ENCODE peak calls at places on chromosome 9, in five cellular contexts. X is hepatocyte, Q is GM23248, J is HCT116, E is GM23338. Z is an unnamed sample.

GRCh38 chr9:94478755-94479730 is 75.8 kb upstream of the PCAT7 start:
- DNase-seq in E (no peak), J (no peak), X (no peak), Q (no peak), Z (no peak)

GRCh38 chr9:110936252-110936651 is 102.0 kb downstream of the LPAR1 start:
- DNase-seq in J (no peak), X (no peak), Q (peak; percentile 32), E (no peak), Z (no peak)

GRCh38 chr9:89284076-89284475 is 26.9 kb upstream of the CKS2 start:
- DNase-seq in X (no peak), J (no peak), E (no peak), Q (no peak), Z (no peak)

GRCh38 chr9:83219154-83219923 is 156.4 kb upstream of the RASEF start:
- DNase-seq in J (peak; percentile 47), X (peak; percentile 91), E (peak; percentile 96), Q (peak; percentile 91), Z (peak; percentile 59)

GRCh38 chr9:120387257-120387999 is 192.5 kb downstream of the CDK5RAP2 start:
- DNase-seq in Q (no peak), E (no peak), X (no peak), J (no peak), Z (no peak)

GRCh38 chr9:134384811-134385479 is 58.7 kb downstream of the RXRA start:
- DNase-seq in J (no peak), E (no peak), X (no peak), Q (peak; percentile 53), Z (peak; percentile 56)

GRCh38 chr9:101999441-101999840 is 261.0 kb upstream of the GRIN3A start:
- DNase-seq in X (no peak), J (no peak), Q (no peak), E (no peak), Z (no peak)

GRCh38 chr9:80790764-80791163 is 898.6 kb downstream of the TLE1 start:
- DNase-seq in Q (no peak), X (no peak), J (no peak), E (no peak), Z (no peak)

GRCh38 chr9:14868772-14869583 is 41.2 kb downstream of the FREM1 start:
- DNase-seq in Q (no peak), X (no peak), J (no peak), E (no peak), Z (no peak)

GRCh38 chr9:79660615-79661014 is 88.8 kb downstream of the TLE4 start:
- DNase-seq in Q (no peak), J (no peak), E (peak; percentile 17), X (no peak), Z (no peak)

GRCh38 chr9:134709512-134710270 is 68.1 kb downstream of the COL5A1 start:
- DNase-seq in Q (peak; percentile 87), J (no peak), X (peak; percentile 73), E (no peak), Z (no peak)

GRCh38 chr9:89919171-89919681 is 314.4 kb downstream of the GADD45G start:
- DNase-seq in X (peak; percentile 61), J (peak; percentile 15), E (peak; percentile 82), Q (no peak), Z (no peak)

GRCh38 chr9:114307323-114308250 is 15.3 kb upstream of the ORM1 start:
- DNase-seq in Q (peak; percentile 79), E (no peak), J (no peak), X (no peak), Z (no peak)

GRCh38 chr9:133715866-133716563 is 22.1 kb downstream of the SARDH start:
- DNase-seq in X (peak; percentile 59), E (peak; percentile 71), J (no peak), Q (no peak), Z (no peak)

GRCh38 chr9:114289106-114289505 is 33.8 kb upstream of the ORM1 start:
- DNase-seq in Q (no peak), E (no peak), X (no peak), J (no peak), Z (no peak)

GRCh38 chr9:12723409-12724028 is 30.3 kb downstream of the TYRP1 start:
- DNase-seq in J (peak; percentile 23), X (no peak), Q (peak; percentile 57), E (peak; percentile 10), Z (peak; percentile 50)

GRCh38 chr9:120914953-120915352 is 11.6 kb downstream of the TRAF1 start:
- DNase-seq in E (no peak), Q (peak; percentile 52), X (no peak), J (no peak), Z (peak; percentile 80)

GRCh38 chr9:124208571-124208970 is 49.2 kb upstream of the NEK6 start:
- DNase-seq in E (no peak), J (no peak), X (no peak), Q (no peak), Z (no peak)

GRCh38 chr9:99605016-99605743 is 216.5 kb upstream of the NR4A3 start:
- DNase-seq in X (no peak), J (no peak), Q (no peak), E (peak; percentile 40), Z (no peak)

GRCh38 chr9:133094842-133095393 is 26.1 kb downstream of the RALGDS start:
- DNase-seq in X (no peak), E (no peak), J (no peak), Q (no peak), Z (no peak)

GRCh38 chr9:78015242-78015641 is 16.4 kb downstream of the GNAQ start:
- DNase-seq in Q (no peak), X (no peak), E (no peak), J (no peak), Z (no peak)

GRCh38 chr9:99040911-99041582 is 63.9 kb upstream of the TGFBR1 start:
- DNase-seq in E (peak; percentile 8), J (no peak), X (peak; percentile 45), Q (peak; percentile 91), Z (peak; percentile 60)

GRCh38 chr9:125532412-125532811 is 174.6 kb downstream of the MAPKAP1 start:
- DNase-seq in E (no peak), X (no peak), Q (no peak), J (no peak), Z (peak; percentile 27)

GRCh38 chr9:93133641-93134017 is 422 bp downstream of the NINJ1 start:
- DNase-seq in X (peak; percentile 94), J (no peak), E (peak; percentile 65), Q (peak; percentile 96), Z (peak; percentile 42)

GRCh38 chr9:129459550-129460322 is 161.2 kb downstream of the C9orf50 start:
- DNase-seq in X (no peak), E (no peak), J (no peak), Q (peak; percentile 35), Z (no peak)

GRCh38 chr9:83245979-83246659 is 183.2 kb upstream of the RASEF start:
- DNase-seq in Q (no peak), J (no peak), E (no peak), X (no peak), Z (no peak)

GRCh38 chr9:116689117-116689516 is 2.0 kb downstream of the TRIM32 start:
- DNase-seq in X (no peak), Q (no peak), J (no peak), E (no peak), Z (no peak)

GRCh38 chr9:32738501-32739172 is 44.7 kb upstream of the TMEM215 start:
- DNase-seq in X (no peak), E (no peak), J (peak; percentile 46), Q (peak; percentile 21), Z (peak; percentile 47)

GRCh38 chr9:95796029-95796428 is 79.5 kb upstream of the ERCC6L2 start:
- DNase-seq in J (no peak), X (no peak), Q (no peak), E (no peak), Z (no peak)

GRCh38 chr9:21589344-21590056 is 107.4 kb upstream of the IFNE start:
- DNase-seq in Q (no peak), J (peak; percentile 60), X (no peak), E (no peak), Z (no peak)

GRCh38 chr9:21590058-21590996 is 108.2 kb upstream of the IFNE start:
- DNase-seq in Q (peak; percentile 50), E (no peak), J (no peak), X (no peak), Z (peak; percentile 21)

GRCh38 chr9:21597284-21597683 is 115.2 kb upstream of the IFNE start:
- DNase-seq in J (no peak), E (no peak), X (no peak), Q (no peak), Z (no peak)

GRCh38 chr9:21591221-21592062 is 109.3 kb upstream of the IFNE start:
- DNase-seq in X (peak; percentile 85), J (peak; percentile 94), E (peak; percentile 53), Q (peak; percentile 99), Z (peak; percentile 90)

DNA sequence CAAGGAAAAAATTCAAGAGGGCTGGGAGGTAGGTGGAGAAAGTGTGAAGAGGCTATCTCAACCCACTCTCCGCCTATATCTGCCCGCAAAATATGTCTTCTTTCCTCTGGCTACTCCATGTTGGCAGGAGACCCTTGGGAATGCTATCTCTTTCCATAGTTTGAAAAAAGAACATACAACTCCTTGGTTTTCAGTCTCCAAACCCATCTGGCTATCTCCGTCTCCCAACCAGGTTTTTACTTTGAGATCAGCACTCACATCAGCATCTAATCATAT is 109.9 kb upstream of the IFNE start:
- DNase-seq in Q (no peak), E (no peak), X (no peak), J (no peak), Z (no peak)
- H3K27ac ChIP-seq in Q (peak overlapping the region; percentile 92), E (no peak overlapping the region), X (peak overlapping the region; percentile 59), J (peak overlapping the region; percentile 99), Z (peak overlapping the region; percentile 92)

DNA sequence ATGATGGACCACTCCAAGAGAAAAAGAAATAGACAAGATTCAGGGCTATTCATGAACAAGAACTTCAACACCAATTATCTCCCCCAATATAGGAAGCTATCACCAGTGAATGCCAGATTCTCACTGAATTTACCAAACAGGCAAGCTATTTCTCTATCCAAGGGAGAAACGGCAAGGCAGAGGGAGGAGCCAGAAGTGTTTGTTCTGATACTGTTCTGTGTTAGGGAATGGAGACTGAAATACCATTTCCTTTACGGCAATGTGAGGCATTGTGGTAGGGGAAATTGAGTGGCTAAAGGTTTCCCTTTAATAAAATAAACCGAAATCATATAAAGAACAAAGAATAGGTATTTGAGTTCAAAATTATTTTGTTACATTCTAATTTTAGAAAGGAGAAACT is 68.0 kb upstream of the ALDH1A1 start:
- DNase-seq in J (no peak), X (no peak), Q (no peak), E (no peak), Z (no peak)
- H2AFZ ChIP-seq in J (no peak overlapping the region), X (no peak overlapping the region), Q (no peak overlapping the region), E (no peak overlapping the region), Z (no peak overlapping the region)

DNA sequence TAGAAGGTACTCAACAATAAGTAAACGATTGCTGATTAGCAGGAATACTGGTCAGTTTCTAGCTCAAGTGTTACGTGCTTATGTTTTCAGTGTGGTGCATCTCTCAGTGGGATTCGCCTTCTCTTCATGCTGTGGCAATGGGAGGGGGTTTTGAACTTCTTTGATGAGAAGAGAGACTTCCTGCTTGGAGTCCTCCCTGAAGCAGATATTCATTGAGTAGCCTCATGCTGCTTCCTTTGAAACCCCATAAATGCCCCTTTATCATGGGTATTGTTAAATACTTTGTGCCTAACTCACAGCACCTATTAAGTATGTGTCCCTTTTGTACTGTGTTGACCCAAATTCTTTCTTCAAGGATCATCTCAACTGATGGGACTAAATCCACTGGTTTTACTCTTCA is 116.5 kb downstream of the DOCK8 start:
- DNase-seq in J (no peak), Q (no peak), X (no peak), E (peak; percentile 35), Z (no peak)
- TF ChIP-seq EZH2phosphoT487 in J (no peak), Q (no peak), X (no peak), E (no peak), Z (no peak)

DNA sequence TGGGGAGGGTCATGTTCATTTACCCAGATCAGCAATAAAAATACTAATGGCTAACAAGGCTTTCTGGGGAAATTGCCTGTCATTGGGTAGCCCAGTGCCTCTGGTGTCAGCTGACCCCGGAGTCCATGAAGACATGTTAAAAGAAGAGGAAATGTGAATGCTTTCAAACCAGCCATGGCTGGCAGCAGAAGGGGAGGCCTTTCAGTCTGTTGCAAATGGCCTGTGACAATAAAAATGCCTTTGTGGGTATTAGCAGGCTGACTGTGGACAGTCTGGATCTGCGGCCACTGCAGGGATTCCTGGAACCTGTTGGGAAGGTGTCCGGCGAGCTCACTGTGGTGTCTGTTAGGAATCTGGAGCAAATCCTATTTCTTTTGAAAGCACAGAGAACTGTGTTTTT is 7.5 kb downstream of the ABL1 start:
- DNase-seq in E (no peak), Q (no peak), J (no peak), X (no peak), Z (no peak)
- H3K27ac ChIP-seq in E (no peak overlapping the region), Q (no peak overlapping the region), J (no peak overlapping the region), X (peak overlapping the region; percentile 34), Z (no peak overlapping the region)

Z was measured in PC-3.